ENCODE peak calls at places on chromosome 9, in seven cellular contexts. R, Z, C, F, O, P and D are unnamed samples.

GRCh38 chr9:71928806-71929205 is 17.4 kb downstream of the C9orf85 start:
- DNase-seq in R (no peak), Z (no peak), C (no peak), F (no peak), O (peak; percentile 64), P (no peak), D (peak; percentile 50)

GRCh38 chr9:2640570-2640969 is 19.0 kb downstream of the VLDLR start:
- DNase-seq in R (no peak), Z (no peak), C (no peak), F (no peak), O (no peak), P (no peak), D (no peak)

GRCh38 chr9:136726631-136727191 is 14.3 kb downstream of the DIPK1B start:
- DNase-seq in R (no peak), Z (peak; percentile 39), C (peak; percentile 75), F (no peak), O (peak; percentile 59), P (no peak), D (peak; percentile 43)

GRCh38 chr9:3960661-3961144 is 339.2 kb downstream of the GLIS3 start:
- DNase-seq in R (no peak), Z (peak; percentile 75), C (no peak), F (no peak), O (peak; percentile 89), P (no peak), D (peak; percentile 62)

GRCh38 chr9:99057665-99058625 is 47.0 kb upstream of the TGFBR1 start:
- DNase-seq in R (no peak), Z (peak; percentile 84), C (no peak), F (no peak), O (peak; percentile 66), P (no peak), D (peak; percentile 57)

GRCh38 chr9:27394154-27394825 is 97.3 kb upstream of the EQTN start:
- DNase-seq in R (no peak), Z (no peak), C (no peak), F (no peak), O (no peak), P (no peak), D (no peak)

GRCh38 chr9:130289711-130290241 is 24.2 kb downstream of the HMCN2 start:
- DNase-seq in R (no peak), Z (no peak), C (peak; percentile 57), F (no peak), O (no peak), P (peak; percentile 78), D (no peak)

GRCh38 chr9:127897194-127897692 is 2.2 kb downstream of the ST6GALNAC6 start:
- DNase-seq in R (no peak), Z (peak; percentile 82), C (peak; percentile 33), F (peak; percentile 66), O (peak; percentile 86), P (peak; percentile 94), D (no peak)

GRCh38 chr9:4902135-4902475 is 83.0 kb upstream of the JAK2 start:
- DNase-seq in R (no peak), Z (no peak), C (no peak), F (no peak), O (no peak), P (no peak), D (no peak)

GRCh38 chr9:133793471-133793870 is 55.3 kb upstream of the SARDH start:
- DNase-seq in R (no peak), Z (no peak), C (peak; percentile 57), F (no peak), O (no peak), P (no peak), D (no peak)